ENCODE peak calls at places on chromosome 1, in six cellular contexts. H, F, U, C, W and Y are unnamed samples. For H3K4me1, the result is how much of the 10 kb centered on the place peaks cover.

GRCh38 chr1:39539252-39539790 is 37.3 kb downstream of the PABPC4 start:
- DNase-seq in C (peak), W (peak), F (peak), H (peak), U (peak), Y (peak)

GRCh38 chr1:226974544-226975258 is 34.6 kb downstream of the COQ8A start:
- DNase-seq in C (no peak), W (no peak), H (no peak), U (no peak), F (no peak), Y (no peak)

GRCh38 chr1:55986003-55986402 is 593.4 kb downstream of the PLPP3 start:
- DNase-seq in W (no peak), C (no peak), U (no peak), H (no peak), F (no peak), Y (no peak)

GRCh38 chr1:160346953-160347352 is 3.8 kb downstream of the NCSTN start:
- DNase-seq in U (no peak), C (no peak), H (no peak), W (no peak), F (no peak), Y (no peak)

GRCh38 chr1:186798960-186799688 is 29.6 kb upstream of the PLA2G4A start:
- DNase-seq in W (no peak), C (no peak), H (no peak), F (no peak), U (no peak), Y (no peak)

GRCh38 chr1:181669209-181669608 is 185.9 kb downstream of the CACNA1E start:
- DNase-seq in W (no peak), U (no peak), C (no peak), H (no peak), F (no peak), Y (no peak)

GRCh38 chr1:200831091-200831490 is 41.7 kb upstream of the GPR25 start:
- DNase-seq in C (no peak), W (no peak), U (no peak), H (no peak), F (no peak), Y (no peak)

GRCh38 chr1:81113688-81114087 is 687.0 kb upstream of the ADGRL2 start:
- DNase-seq in H (no peak), U (no peak), F (no peak), W (no peak), C (no peak), Y (no peak)

GRCh38 chr1:244271909-244272308 is 179.8 kb downstream of the ADSS2 start:
- DNase-seq in U (no peak), H (no peak), C (no peak), W (no peak), F (no peak), Y (no peak)

GRCh38 chr1:44694863-44695478 is 20.5 kb downstream of the ARMH1 start:
- DNase-seq in W (no peak), U (no peak), F (no peak), H (no peak), C (no peak), Y (no peak)
- H3K4me1 ChIP-seq in W (under half), U (under half), F (under half), H (under half), C (under half), Y (under half)

DNA sequence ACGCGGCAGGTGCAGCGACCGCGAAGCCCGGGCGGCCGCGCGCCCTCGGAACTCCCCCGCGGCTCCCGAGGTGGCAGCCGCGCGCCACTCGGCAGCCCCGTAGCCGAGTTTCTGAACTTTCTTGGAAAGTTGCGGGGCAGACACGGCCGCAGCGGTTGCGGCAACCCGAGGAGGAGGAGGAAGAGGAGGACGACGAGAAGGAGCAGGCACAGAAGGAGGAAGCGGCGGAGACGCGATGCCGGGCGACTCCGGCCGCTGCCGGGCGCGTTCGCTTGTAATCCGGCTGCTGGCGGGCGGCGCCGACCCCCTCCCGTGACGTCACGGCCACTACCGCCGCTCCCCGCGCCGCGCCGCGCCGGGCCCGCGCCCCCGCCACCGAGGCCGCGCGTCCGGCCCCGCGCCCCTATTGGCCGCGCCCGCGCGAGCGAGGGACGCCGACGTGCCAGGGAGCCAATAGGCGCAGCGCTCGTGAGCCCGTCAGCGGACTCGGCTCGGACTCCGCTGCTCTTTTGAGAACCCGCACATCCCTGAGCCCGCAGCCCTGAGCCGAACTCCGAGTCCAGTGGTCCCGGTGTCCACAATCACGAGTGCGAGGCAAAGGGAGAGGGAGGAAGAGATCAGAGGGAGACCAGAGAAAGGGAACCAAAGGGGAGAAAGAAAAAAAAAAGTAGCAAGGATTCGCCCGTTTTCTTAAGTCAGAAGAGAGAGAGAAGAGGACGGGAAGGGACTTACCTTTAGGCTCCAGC is 736 bp upstream of the BARHL2 start:
- DNase-seq in W (peak), F (no peak), H (no peak), C (peak), U (peak), Y (no peak)
- TF ChIP-seq EZH2 in W (no peak), F (no peak), H (no peak), C (peak), U (no peak), Y (no peak)

GRCh38 chr1:33397994-33398393 is 32.9 kb downstream of the PHC2 start:
- DNase-seq in C (no peak), F (no peak), H (no peak), U (peak), W (no peak), Y (no peak)

GRCh38 chr1:33402234-33402633 is 28.7 kb downstream of the PHC2 start:
- DNase-seq in H (no peak), C (no peak), F (no peak), W (no peak), U (no peak), Y (no peak)

GRCh38 chr1:33399375-33399774 is 31.5 kb downstream of the PHC2 start:
- DNase-seq in C (no peak), H (no peak), U (no peak), W (no peak), F (no peak), Y (no peak)

GRCh38 chr1:33397125-33397506 is 33.8 kb downstream of the PHC2 start:
- DNase-seq in U (no peak), F (no peak), H (no peak), W (no peak), C (no peak), Y (no peak)

GRCh38 chr1:33400153-33400552 is 30.7 kb downstream of the PHC2 start:
- DNase-seq in C (no peak), W (no peak), F (no peak), H (no peak), U (no peak), Y (no peak)
- H3K4me1 ChIP-seq in C (under half), W (under half), F (under half), H (under half), U (under half), Y (under half)

GRCh38 chr1:212699839-212700596 is at the start of gene BATF3:
- DNase-seq in F (no peak), H (no peak), W (peak), C (peak), U (peak), Y (no peak)
- TF ChIP-seq EZH2 in F (no peak), H (no peak), W (peak), C (peak), U (no peak), Y (no peak)

DNA sequence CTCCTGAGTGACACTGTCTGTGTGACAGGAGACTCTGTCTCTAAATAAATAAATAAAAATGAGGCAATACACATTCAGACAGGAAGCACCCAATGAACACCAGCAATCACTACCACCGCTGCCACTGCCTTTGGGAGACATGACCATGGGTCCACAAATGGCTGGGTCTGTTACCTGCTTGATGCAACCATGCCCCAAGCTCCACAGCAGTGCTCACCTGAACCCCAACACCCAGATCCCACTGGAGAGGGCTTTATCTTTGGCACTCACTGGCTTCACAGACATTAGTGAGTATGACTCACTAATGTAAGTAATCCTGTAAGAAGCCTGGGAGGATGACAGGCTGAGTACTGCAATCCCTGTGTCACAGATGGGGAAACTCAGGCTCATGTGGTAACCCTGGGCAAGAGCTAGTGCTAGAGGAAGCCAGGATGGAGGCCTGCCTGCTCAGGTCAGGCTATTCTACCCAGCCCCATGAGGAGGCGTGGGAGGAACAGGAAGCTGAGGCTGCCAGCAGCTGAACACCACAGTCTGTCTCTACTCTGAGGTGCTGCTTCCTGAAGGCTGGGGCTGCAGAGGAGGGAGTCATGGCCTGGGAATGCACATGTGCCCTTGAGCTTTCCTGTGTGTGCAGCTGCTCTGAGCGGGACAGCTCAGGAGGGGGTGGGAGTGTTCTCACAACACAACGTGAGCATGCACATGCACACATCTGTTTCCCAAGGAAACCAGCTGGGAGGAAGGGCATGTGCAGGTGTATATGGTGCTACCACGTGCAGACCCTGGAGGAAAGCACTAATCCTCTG is 43.0 kb downstream of the SLC9A1 start:
- DNase-seq in U (peak), F (peak), W (no peak), C (no peak), H (peak), Y (peak)
- H3K4me1 ChIP-seq in U (under half), F (under half), W (under half), C (under half), H (under half), Y (under half)

GRCh38 chr1:180239145-180240096 is 9.4 kb downstream of the LHX4 start:
- DNase-seq in C (peak), F (no peak), U (no peak), H (no peak), W (peak), Y (no peak)
- TF ChIP-seq EZH2 in C (no peak), F (no peak), U (no peak), H (no peak), W (no peak), Y (peak)

GRCh38 chr1:203311368-203312301 is 6.3 kb downstream of the BTG2 start:
- DNase-seq in H (no peak), F (no peak), C (no peak), W (no peak), U (no peak), Y (no peak)
- H3K4me1 ChIP-seq in H (under half), F (under half), C (under half), W (under half), U (under half), Y (under half)

DNA sequence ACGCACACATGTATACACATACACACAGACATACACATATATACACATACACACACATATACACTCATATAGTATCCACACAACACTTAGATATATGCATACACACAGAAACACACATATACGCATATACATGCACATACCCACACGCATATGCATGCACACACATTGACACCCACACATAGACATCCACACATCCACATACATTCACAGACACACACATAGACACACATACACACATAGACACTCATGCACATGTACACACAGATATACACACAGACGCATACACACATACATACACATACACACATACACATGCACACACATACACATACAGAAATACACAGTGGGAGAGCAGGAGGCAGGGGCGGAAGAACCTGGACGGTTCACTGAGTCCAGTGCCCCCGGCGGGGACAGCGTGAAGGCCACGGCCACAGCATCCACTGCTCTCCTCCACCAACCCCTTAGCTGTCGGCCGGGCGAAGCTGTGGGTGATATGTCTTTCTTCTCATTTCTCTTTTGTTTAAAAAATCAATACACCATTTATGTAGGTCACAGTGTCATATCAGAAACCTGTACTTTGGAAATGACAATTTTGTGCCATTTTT is 2.8 kb upstream of the C1QB start:
- DNase-seq in F (no peak), U (no peak), W (no peak), C (no peak), H (no peak), Y (no peak)
- TF ChIP-seq EZH2 in F (no peak), U (no peak), W (no peak), C (no peak), H (no peak), Y (no peak)

GRCh38 chr1:156484480-156485058 is 16.0 kb downstream of the MEF2D start:
- DNase-seq in F (no peak), W (no peak), H (no peak), C (no peak), U (no peak), Y (no peak)
- H3K4me1 ChIP-seq in F (under half), W (under half), H (under half), C (under half), U (under half), Y (under half)

DNA sequence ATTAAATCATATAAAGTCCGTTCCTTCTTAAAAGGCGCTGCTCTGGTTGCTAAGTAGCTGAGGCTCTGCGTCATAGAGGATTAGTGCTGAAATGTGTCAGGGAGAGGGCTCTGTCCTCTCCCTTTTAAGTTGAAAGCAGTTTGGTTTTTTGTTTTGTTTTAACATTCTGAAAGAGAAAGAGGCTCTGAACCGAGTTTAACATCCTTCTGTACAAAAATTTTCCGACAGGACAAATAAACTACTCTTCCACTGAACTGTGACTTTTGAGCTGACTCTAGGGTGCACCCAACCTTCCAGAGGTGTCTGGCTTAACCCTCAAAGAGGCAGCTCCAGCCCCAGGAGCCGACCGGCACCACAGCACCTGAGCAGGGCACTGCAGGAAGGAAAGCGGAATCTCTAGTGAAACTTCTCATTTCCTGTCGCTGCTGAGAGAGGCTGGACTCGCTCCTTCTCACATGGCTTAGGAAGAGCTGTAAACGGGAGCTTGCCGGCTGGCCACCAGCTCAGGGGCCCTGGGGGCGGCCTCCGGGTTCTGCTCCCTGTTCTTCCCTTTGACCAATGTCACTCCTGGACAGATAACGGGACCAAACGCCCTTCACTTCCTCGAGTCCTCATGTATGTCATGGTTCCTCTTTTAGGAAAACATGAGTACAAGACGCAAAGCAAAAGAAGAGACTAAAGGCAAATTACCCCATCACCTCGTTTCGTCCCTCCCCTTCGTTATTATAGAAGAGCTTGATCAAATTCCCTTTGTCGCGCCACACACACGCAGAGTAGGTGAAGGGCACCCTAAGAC is 1.2 kb downstream of the VAV3 start:
- DNase-seq in H (no peak), W (peak), U (peak), F (no peak), C (peak), Y (no peak)
- TF ChIP-seq EZH2 in H (no peak), W (peak), U (no peak), F (no peak), C (no peak), Y (no peak)